ENCODE peak calls at places on chromosomes 2 and 18, in nine cellular contexts. B is upper lobe of left lung; Q is NT2/D1; M is CD4-positive, CD25-positive, alpha-beta regulatory T cell; V is foreskin keratinocyte; J is K562; X is thoracic aorta; W is endodermal cell; H is astrocyte. D is an unnamed sample.

GRCh38 chr2:122707224-122707824 is 951.9 kb downstream of the TSN start:
- DNase-seq in W (no peak), B (no peak), Q (no peak), H (no peak), X (no peak), M (no peak), J (no peak), V (no peak), D (no peak)

GRCh38 chr2:132991464-132992045 is 321.6 kb upstream of the LYPD1 start:
- DNase-seq in H (no peak), W (no peak), M (no peak), J (no peak), B (no peak), Q (no peak), X (no peak), V (peak; percentile 38), D (no peak)

GRCh38 chr2:29245742-29246387 is 130.7 kb downstream of the CLIP4 start:
- DNase-seq in X (no peak), B (no peak), V (no peak), W (no peak), Q (no peak), M (no peak), H (no peak), J (no peak), D (no peak)

GRCh38 chr2:169329669-169330554 is 32.4 kb downstream of the LRP2 start:
- DNase-seq in J (no peak), X (no peak), Q (no peak), V (no peak), W (no peak), H (no peak), M (no peak), B (peak; percentile 71), D (no peak)

GRCh38 chr2:133561045-133561852 is 7.0 kb downstream of the NCKAP5 start:
- DNase-seq in V (peak; percentile 13), B (no peak), J (peak; percentile 30), Q (peak; percentile 40), H (peak; percentile 70), M (no peak), X (no peak), W (no peak), D (peak; percentile 34)

GRCh38 chr2:238320648-238321281 is 447 bp downstream of the TRAF3IP1 start:
- DNase-seq in H (no peak), W (peak; percentile 65), V (no peak), B (no peak), X (no peak), Q (no peak), J (peak; percentile 9), M (no peak), D (peak; percentile 40)

GRCh38 chr2:181872178-181872577 is 19.4 kb upstream of the ITPRID2 start:
- DNase-seq in B (no peak), V (no peak), X (no peak), J (no peak), Q (no peak), M (no peak), H (no peak), W (no peak), D (no peak)

GRCh38 chr18:79507076-79507545 is 111.4 kb downstream of the NFATC1 start:
- DNase-seq in H (peak; percentile 66), X (no peak), Q (no peak), B (peak; percentile 41), J (peak; percentile 92), V (no peak), M (peak; percentile 28), W (peak; percentile 84), D (no peak)

GRCh38 chr2:231386446-231386845 is 9.1 kb upstream of the B3GNT7 start:
- DNase-seq in W (no peak), M (no peak), X (no peak), H (peak; percentile 88), J (no peak), Q (no peak), B (no peak), V (no peak), D (no peak)

GRCh38 chr2:195318440-195319111 is 338.4 kb upstream of the SLC39A10 start:
- DNase-seq in H (peak; percentile 37), X (no peak), Q (peak; percentile 16), M (peak; percentile 48), V (peak; percentile 28), W (peak; percentile 59), B (no peak), J (peak; percentile 68), D (peak; percentile 69)

GRCh38 chr18:76490701-76491171 is 4.3 kb downstream of the ZNF516 start:
- DNase-seq in V (no peak), M (peak; percentile 45), W (peak; percentile 86), H (peak; percentile 10), Q (no peak), X (no peak), B (peak; percentile 75), J (no peak), D (no peak)

GRCh38 chr2:48674933-48675332 is 57.3 kb downstream of the GTF2A1L start:
- DNase-seq in Q (no peak), B (no peak), J (no peak), X (no peak), V (no peak), M (no peak), W (no peak), H (no peak), D (peak; percentile 60)

GRCh38 chr18:34493099-34493544 is 217.0 kb upstream of the DTNA start:
- DNase-seq in V (peak; percentile 49), B (peak; percentile 42), J (no peak), H (peak; percentile 82), M (no peak), W (peak; percentile 91), Q (peak; percentile 48), X (peak; percentile 69), D (peak; percentile 13)

GRCh38 chr2:208350610-208351009 is 56.0 kb upstream of the PTH2R start:
- DNase-seq in B (no peak), W (no peak), M (no peak), H (peak; percentile 47), Q (no peak), X (no peak), J (no peak), V (no peak), D (no peak)
- H3K4me1 ChIP-seq in B (no peaks in the 10 kb centered on the region), W (no peaks in the 10 kb centered on the region), M (no peaks in the 10 kb centered on the region), H (no peaks in the 10 kb centered on the region), Q (no peaks in the 10 kb centered on the region), X (no peaks in the 10 kb centered on the region), J (no peaks in the 10 kb centered on the region), V (no peaks in the 10 kb centered on the region), D (no peaks in the 10 kb centered on the region)

GRCh38 chr2:174630097-174630496 is 32.5 kb upstream of the WIPF1 start:
- DNase-seq in M (no peak), Q (no peak), W (no peak), H (no peak), V (no peak), B (no peak), X (no peak), J (no peak), D (no peak)
- H3K4me1 ChIP-seq in M (peaks cover 72% of the 10 kb centered on the region), Q (no peaks in the 10 kb centered on the region), W (peaks cover 6% of the 10 kb centered on the region), H (peaks cover 11% of the 10 kb centered on the region), V (no peaks in the 10 kb centered on the region), B (no peaks in the 10 kb centered on the region), X (peaks cover 47% of the 10 kb centered on the region), J (peaks cover 9% of the 10 kb centered on the region), D (no peaks in the 10 kb centered on the region)

DNA sequence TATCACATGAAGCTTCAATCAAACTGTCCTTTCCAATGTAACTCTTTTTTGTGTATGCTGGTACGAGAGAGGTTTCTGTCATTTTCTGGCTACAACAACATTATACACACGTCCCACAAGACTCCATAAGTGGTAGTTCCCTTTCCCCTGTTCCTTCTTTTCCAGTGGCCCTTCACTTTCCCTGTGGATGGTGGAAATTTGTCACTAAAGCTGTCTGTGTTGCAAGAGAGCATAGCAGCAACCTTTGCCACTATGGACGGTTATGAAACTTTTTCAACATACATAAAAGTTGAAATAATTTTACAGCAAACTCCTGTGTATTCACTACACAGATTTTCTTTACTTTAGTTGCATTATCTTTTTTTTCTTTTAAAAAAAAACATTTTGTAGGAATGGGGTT is 18.7 kb downstream of the DBI start:
- DNase-seq in B (no peak), H (no peak), X (no peak), W (no peak), M (no peak), Q (no peak), J (no peak), V (no peak), D (no peak)
- H3K4me1 ChIP-seq in B (peaks cover 27% of the 10 kb centered on the region), H (peaks cover 10% of the 10 kb centered on the region), X (peaks cover 3% of the 10 kb centered on the region), W (no peaks in the 10 kb centered on the region), M (no peaks in the 10 kb centered on the region), Q (no peaks in the 10 kb centered on the region), J (no peaks in the 10 kb centered on the region), V (peaks cover 20% of the 10 kb centered on the region), D (no peaks in the 10 kb centered on the region)

GRCh38 chr2:86441789-86442641 is 844 bp downstream of the KDM3A start:
- DNase-seq in J (peak; percentile 62), W (peak; percentile 74), H (peak; percentile 44), V (peak; percentile 23), X (peak; percentile 16), Q (peak; percentile 5), B (peak; percentile 72), M (peak; percentile 75), D (peak; percentile 22)

GRCh38 chr2:86441392-86441788 is 219 bp downstream of the KDM3A start:
- DNase-seq in V (no peak), B (no peak), Q (no peak), X (no peak), H (no peak), J (no peak), M (no peak), W (no peak), D (no peak)

GRCh38 chr2:86440631-86441391 is at the start of gene KDM3A:
- DNase-seq in M (peak; percentile 99), H (peak; percentile 99), W (peak; percentile 100), V (peak; percentile 96), Q (peak; percentile 99), X (peak; percentile 97), J (peak; percentile 99), B (peak; percentile 99), D (peak; percentile 97)

GRCh38 chr2:86443601-86444000 is 2.4 kb downstream of the KDM3A start:
- DNase-seq in J (no peak), Q (no peak), W (no peak), V (no peak), X (no peak), H (no peak), B (no peak), M (no peak), D (no peak)

DNA sequence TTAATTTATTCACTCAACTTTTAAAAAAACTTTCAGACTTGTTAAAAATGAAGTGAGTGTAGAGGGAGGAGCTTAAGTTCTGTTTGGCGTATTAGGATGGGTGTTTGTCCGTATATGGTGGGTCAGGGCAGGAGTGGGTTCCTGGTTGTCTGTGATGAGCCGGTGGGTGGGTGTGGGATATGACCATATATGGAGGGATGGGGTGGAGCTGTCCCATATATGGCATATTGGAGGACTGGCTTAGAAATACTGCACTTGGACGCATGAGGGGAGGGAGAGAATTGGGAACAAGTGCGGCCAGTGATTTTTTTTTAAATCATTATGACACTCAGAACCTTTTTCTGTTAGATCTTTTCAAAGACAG is 1.5 kb downstream of the KDM3A start:
- DNase-seq in J (peak; percentile 91), M (peak; percentile 71), B (peak; percentile 96), V (peak; percentile 66), W (peak; percentile 75), X (peak; percentile 93), Q (peak; percentile 8), H (peak; percentile 94), D (peak; percentile 92)
- H3K4me1 ChIP-seq in J (peaks cover 5% of the 10 kb centered on the region), M (peaks cover 56% of the 10 kb centered on the region), B (peaks cover 42% of the 10 kb centered on the region), V (no peaks in the 10 kb centered on the region), W (no peaks in the 10 kb centered on the region), X (peaks cover 38% of the 10 kb centered on the region), Q (no peaks in the 10 kb centered on the region), H (peaks cover 10% of the 10 kb centered on the region), D (peaks cover 8% of the 10 kb centered on the region)

D was measured in HAP-1.